ENCODE peak calls at places on chromosomes 5 and 9, in four cellular contexts. Z, J, I and R are unnamed samples.

GRCh38 chr9:128416014-128416413 is 4.6 kb upstream of the CERCAM start:
- DNase-seq in Z (no peak), J (no peak), I (no peak), R (no peak)

GRCh38 chr9:134227451-134228411 is 63.4 kb upstream of the RNU6ATAC start:
- DNase-seq in Z (no peak), J (no peak), I (no peak), R (no peak)

GRCh38 chr5:4116834-4117233 is 521.2 kb downstream of the IRX1 start:
- DNase-seq in Z (peak), J (no peak), I (no peak), R (no peak)

GRCh38 chr9:131706608-131706970 is 33.3 kb downstream of the RAPGEF1 start:
- DNase-seq in Z (no peak), J (no peak), I (no peak), R (no peak)

GRCh38 chr5:43874772-43875171 is 271.8 kb downstream of the NNT start:
- DNase-seq in Z (peak), J (no peak), I (no peak), R (no peak)

GRCh38 chr5:123209163-123210013 is 120.3 kb downstream of the PRDM6 start:
- DNase-seq in Z (peak), J (no peak), I (no peak), R (no peak)

GRCh38 chr5:118007262-118007661 is 981.1 kb downstream of the DTWD2 start:
- DNase-seq in Z (no peak), J (no peak), I (no peak), R (no peak)

GRCh38 chr9:84953797-84954695 is 284.5 kb downstream of the NTRK2 start:
- DNase-seq in Z (peak), J (peak), I (peak), R (peak)

GRCh38 chr5:150263801-150264621 is 25.6 kb downstream of the CAMK2A start:
- DNase-seq in Z (peak), J (peak), I (no peak), R (no peak)

GRCh38 chr5:73822989-73823339 is 197.0 kb downstream of the ARHGEF28 start:
- DNase-seq in Z (no peak), J (no peak), I (no peak), R (no peak)

DNA sequence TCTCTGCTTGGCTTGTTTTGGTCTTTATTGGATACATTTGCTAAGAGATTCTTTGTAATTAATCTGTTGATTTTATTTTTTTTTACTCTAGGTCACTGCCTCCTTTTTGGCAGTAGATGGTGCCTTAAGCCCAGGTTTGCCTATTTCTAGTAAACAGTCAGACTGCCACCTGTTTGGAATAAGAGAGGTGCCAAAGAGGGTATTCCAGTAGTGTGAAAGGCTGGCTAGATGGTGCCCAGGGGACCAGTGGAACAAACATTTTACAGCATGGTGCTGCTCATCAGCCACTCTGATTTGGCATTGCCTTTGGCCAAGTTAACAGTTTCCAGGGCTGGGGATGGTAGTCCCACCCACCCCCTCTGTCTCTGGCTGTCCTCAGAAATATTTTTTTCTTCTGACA is 36.7 kb upstream of the FBXL7 start:
- DNase-seq in Z (peak), J (no peak), I (no peak), R (no peak)
- TF ChIP-seq CTCF in Z (peak), J (no peak), I (peak), R (peak)

GRCh38 chr9:93825348-93826115 is 129.6 kb downstream of the BARX1 start:
- DNase-seq in Z (no peak), J (no peak), I (no peak), R (no peak)

GRCh38 chr9:93827545-93828330 is 127.4 kb downstream of the BARX1 start:
- DNase-seq in Z (peak), J (no peak), I (peak), R (peak)

GRCh38 chr9:93824386-93825294 is 130.5 kb downstream of the BARX1 start:
- DNase-seq in Z (no peak), J (no peak), I (no peak), R (no peak)

GRCh38 chr9:93826905-93827544 is 128.1 kb downstream of the BARX1 start:
- DNase-seq in Z (no peak), J (no peak), I (no peak), R (no peak)

GRCh38 chr9:93826209-93826608 is 128.9 kb downstream of the BARX1 start:
- DNase-seq in Z (no peak), J (no peak), I (peak), R (no peak)
- TF ChIP-seq CTCF in Z (no peak), J (no peak), I (peak), R (no peak)

GRCh38 chr5:54090495-54091084 is 219.8 kb downstream of the ARL15 start:
- DNase-seq in Z (peak), J (no peak), I (no peak), R (no peak)
- TF ChIP-seq CTCF in Z (peak), J (no peak), I (no peak), R (no peak)

GRCh38 chr5:180082633-180083420 is 11.3 kb upstream of the RNF130 start:
- DNase-seq in Z (no peak), J (no peak), I (no peak), R (no peak)
- TF ChIP-seq CTCF in Z (no peak), J (no peak), I (no peak), R (no peak)

DNA sequence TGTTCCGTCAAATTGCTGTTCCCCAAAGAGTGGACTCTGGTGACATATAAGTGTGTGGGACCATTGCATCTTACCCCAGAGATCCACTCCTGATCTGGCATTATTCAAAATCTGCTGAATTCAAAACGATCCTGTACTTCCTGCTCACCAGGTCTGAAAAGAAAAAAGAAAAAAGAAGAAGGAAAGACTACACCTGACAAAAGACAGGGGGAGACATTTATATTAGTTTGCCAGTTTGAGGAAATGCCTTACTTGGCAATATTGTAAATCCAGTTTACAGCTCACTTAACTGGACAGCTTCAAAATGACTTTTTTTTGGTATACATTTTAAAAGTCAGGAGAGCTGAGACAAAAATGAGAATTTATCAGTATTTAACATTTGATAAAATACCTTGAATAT is 15.0 kb upstream of the GRHPR start:
- DNase-seq in Z (no peak), J (no peak), I (no peak), R (no peak)
- TF ChIP-seq CTCF in Z (peak), J (no peak), I (peak), R (no peak)

GRCh38 chr5:10457682-10458574 is 16.2 kb downstream of the ROPN1L start:
- DNase-seq in Z (peak), J (no peak), I (peak), R (no peak)
- TF ChIP-seq CTCF in Z (peak), J (no peak), I (no peak), R (no peak)

GRCh38 chr5:10520716-10521115 is 43.2 kb upstream of the ANKRD33B start:
- DNase-seq in Z (no peak), J (no peak), I (no peak), R (no peak)

GRCh38 chr5:10519729-10520128 is 44.1 kb upstream of the ANKRD33B start:
- DNase-seq in Z (no peak), J (no peak), I (no peak), R (no peak)

GRCh38 chr5:10524376-10525123 is 39.3 kb upstream of the ANKRD33B start:
- DNase-seq in Z (peak), J (no peak), I (no peak), R (no peak)

GRCh38 chr5:10522224-10522611 is 41.7 kb upstream of the ANKRD33B start:
- DNase-seq in Z (no peak), J (no peak), I (no peak), R (no peak)

DNA sequence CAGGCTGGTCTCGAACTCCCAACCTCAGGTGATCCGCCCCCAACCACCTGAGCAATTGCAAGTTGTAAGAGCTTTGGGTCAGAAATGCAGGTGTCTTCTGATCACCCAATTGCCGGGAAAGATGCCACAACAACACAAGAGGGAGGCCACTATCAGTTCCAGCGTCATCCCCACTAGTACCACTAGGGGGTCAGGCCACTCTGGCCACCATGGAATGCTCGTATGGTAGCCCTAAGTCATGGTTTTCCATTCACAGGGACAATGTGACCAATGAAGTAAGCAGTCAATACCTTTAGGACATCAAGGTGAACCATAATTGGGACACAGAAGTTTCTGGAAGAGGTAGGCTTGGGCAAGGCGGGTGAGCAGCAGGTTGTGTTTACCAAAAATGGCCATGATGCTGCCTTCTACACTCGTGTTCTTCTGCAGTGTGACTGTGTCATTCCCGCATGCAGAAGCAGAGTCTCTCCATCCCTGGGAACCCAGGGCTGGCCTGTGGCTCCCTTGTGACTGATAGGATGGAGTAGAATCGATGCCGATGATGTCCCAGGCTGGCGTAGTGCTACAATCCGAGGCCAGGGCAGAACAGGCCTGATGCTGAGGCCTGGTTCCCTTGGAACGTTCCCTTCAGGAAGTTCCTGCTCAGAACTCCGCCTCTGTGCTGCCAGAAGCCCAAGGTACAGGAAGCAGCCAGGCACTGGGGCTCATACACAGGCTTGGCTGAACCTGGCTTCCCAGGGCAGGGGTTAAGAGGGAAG is 42.2 kb upstream of the ANKRD33B start:
- DNase-seq in Z (no peak), J (no peak), I (no peak), R (no peak)
- TF ChIP-seq CTCF in Z (peak), J (no peak), I (peak), R (peak)

GRCh38 chr9:129887210-129888084 is 52.2 kb downstream of the USP20 start:
- DNase-seq in Z (peak), J (no peak), I (no peak), R (no peak)
- TF ChIP-seq CTCF in Z (peak), J (no peak), I (no peak), R (no peak)

GRCh38 chr5:126234563-126235195 is 188.5 kb upstream of the GRAMD2B start:
- DNase-seq in Z (peak), J (no peak), I (peak), R (no peak)
- TF ChIP-seq CTCF in Z (peak), J (no peak), I (peak), R (peak)

GRCh38 chr9:7348692-7349091 is 450.9 kb downstream of the DMAC1 start:
- DNase-seq in Z (no peak), J (no peak), I (no peak), R (no peak)

GRCh38 chr9:7346144-7346543 is 453.4 kb downstream of the DMAC1 start:
- DNase-seq in Z (no peak), J (no peak), I (no peak), R (no peak)

GRCh38 chr9:7342721-7343120 is 456.9 kb downstream of the DMAC1 start:
- DNase-seq in Z (no peak), J (no peak), I (no peak), R (no peak)

GRCh38 chr9:7342229-7342628 is 457.3 kb downstream of the DMAC1 start:
- DNase-seq in Z (no peak), J (no peak), I (no peak), R (no peak)

DNA sequence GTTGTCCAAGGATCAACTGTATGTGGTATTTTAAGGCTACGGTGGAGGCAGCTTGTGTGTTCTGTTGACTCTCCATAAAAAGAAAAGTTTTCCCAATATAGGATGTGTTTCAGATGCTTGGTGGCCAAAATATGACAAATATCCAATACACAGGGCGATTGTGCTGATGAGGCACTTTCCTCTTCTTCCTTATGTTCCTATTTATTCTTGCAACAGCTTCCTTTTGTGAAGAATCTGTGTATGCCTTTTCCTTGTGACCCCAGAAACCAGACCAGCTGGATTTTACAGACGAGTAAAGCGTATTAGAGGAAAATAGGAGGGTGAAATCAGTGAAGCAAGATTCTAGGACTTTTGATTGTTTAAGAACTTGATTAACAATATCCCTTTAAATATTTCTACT is 452.0 kb downstream of the DMAC1 start:
- DNase-seq in Z (no peak), J (no peak), I (no peak), R (no peak)
- TF ChIP-seq CTCF in Z (no peak), J (no peak), I (no peak), R (no peak)